ENCODE peak calls at places on chromosome 20, in seven cellular contexts. V is IMR-90, R is spleen, X is A549, S is tibial nerve, D is right lobe of liver, J is lower leg skin. B is an unnamed sample.

GRCh38 chr20:23147964-23148720 is 62.0 kb upstream of the CD93 start:
- DNase-seq in V (peak), R (no peak), S (no peak), D (peak), X (peak), J (peak), B (no peak)

GRCh38 chr20:64036346-64037198 is 590 bp downstream of the C20orf204 start:
- DNase-seq in X (no peak), J (no peak), V (peak), S (no peak), D (no peak), R (peak), B (no peak)

GRCh38 chr20:11144114-11144513 is 470.3 kb upstream of the JAG1 start:
- DNase-seq in V (peak), R (no peak), X (no peak), J (peak), S (no peak), D (no peak), B (no peak)

GRCh38 chr20:25865715-25866656 is 169.3 kb upstream of the ZNF337 start:
- DNase-seq in V (peak), X (peak), D (peak), R (peak), S (no peak), J (no peak), B (no peak)

GRCh38 chr20:31720486-31721407 is 1.9 kb downstream of the BCL2L1 start:
- DNase-seq in R (no peak), S (no peak), X (no peak), J (no peak), D (peak), V (no peak), B (no peak)

GRCh38 chr20:22411568-22412450 is 172.6 kb downstream of the FOXA2 start:
- DNase-seq in R (no peak), D (peak), J (no peak), S (no peak), X (peak), V (no peak), B (no peak)

GRCh38 chr20:37518606-37519507 is 2.2 kb upstream of the NNAT start:
- DNase-seq in X (no peak), V (no peak), R (no peak), D (peak), J (no peak), S (no peak), B (no peak)

GRCh38 chr20:50381771-50382593 is 128.2 kb upstream of the PTPN1 start:
- DNase-seq in D (no peak), R (no peak), S (no peak), V (no peak), X (no peak), J (no peak), B (no peak)

GRCh38 chr20:57158474-57158873 is 108.0 kb downstream of the BMP7 start:
- DNase-seq in J (no peak), V (no peak), D (no peak), S (no peak), X (no peak), R (peak), B (no peak)

GRCh38 chr20:37839432-37839827 is 63.5 kb upstream of the VSTM2L start:
- DNase-seq in J (no peak), V (no peak), D (no peak), R (no peak), X (no peak), S (no peak), B (no peak)

GRCh38 chr20:63454729-63455567 is 17.5 kb downstream of the KCNQ2 start:
- DNase-seq in R (no peak), D (no peak), J (no peak), X (no peak), V (no peak), S (no peak), B (no peak)

GRCh38 chr20:20184149-20184548 is 131.8 kb downstream of the CFAP61 start:
- DNase-seq in V (no peak), S (no peak), D (no peak), J (no peak), X (peak), R (no peak), B (no peak)

GRCh38 chr20:55173601-55174000 is 698.2 kb downstream of the DOK5 start:
- DNase-seq in J (no peak), D (peak), V (no peak), X (no peak), S (no peak), R (no peak), B (no peak)

GRCh38 chr20:5658897-5659296 is 91.3 kb upstream of the SHLD1 start:
- DNase-seq in R (peak), J (peak), V (peak), X (peak), D (no peak), S (peak), B (no peak)

GRCh38 chr20:62418709-62419487 is 8.4 kb downstream of the RBBP8NL start:
- DNase-seq in V (no peak), J (no peak), D (no peak), S (no peak), X (no peak), R (no peak), B (no peak)

GRCh38 chr20:22303523-22303922 is 280.8 kb downstream of the FOXA2 start:
- DNase-seq in R (no peak), V (no peak), D (no peak), X (peak), J (no peak), S (no peak), B (no peak)

GRCh38 chr20:54267510-54268003 is 59.7 kb downstream of the PFDN4 start:
- DNase-seq in J (no peak), D (no peak), V (peak), X (no peak), R (no peak), S (no peak), B (no peak)

GRCh38 chr20:15642676-15643075 is 930.6 kb downstream of the KIF16B start:
- DNase-seq in D (no peak), X (no peak), S (no peak), V (peak), R (no peak), J (no peak), B (no peak)

GRCh38 chr20:59598625-59599310 is 5.6 kb upstream of the PHACTR3 start:
- DNase-seq in X (peak), J (no peak), R (no peak), V (no peak), D (peak), S (no peak), B (no peak)

GRCh38 chr20:21702553-21703467 is 2.7 kb upstream of the PAX1 start:
- DNase-seq in R (peak), X (peak), S (no peak), D (peak), V (peak), J (no peak), B (no peak)

GRCh38 chr20:37559312-37560027 is 31.8 kb upstream of the BLCAP start:
- DNase-seq in J (no peak), X (no peak), D (no peak), V (no peak), R (no peak), S (no peak), B (no peak)

GRCh38 chr20:31602779-31603441 is 2.2 kb upstream of the ID1 start:
- DNase-seq in S (no peak), J (no peak), R (no peak), D (no peak), V (peak), X (peak), B (no peak)

GRCh38 chr20:61397146-61397545 is 145.1 kb downstream of the CDH4 start:
- DNase-seq in D (no peak), V (no peak), J (no peak), X (no peak), S (no peak), R (peak), B (no peak)

GRCh38 chr20:32674362-32674789 is 635 bp upstream of the C20orf203 start:
- DNase-seq in S (no peak), J (no peak), V (peak), D (no peak), X (peak), R (no peak), B (no peak)

GRCh38 chr20:62824476-62825287 is 7.8 kb downstream of the COL9A3 start:
- DNase-seq in D (no peak), X (no peak), V (no peak), J (no peak), S (no peak), R (no peak), B (no peak)

GRCh38 chr20:1946762-1947534 is 46.9 kb downstream of the PDYN start:
- DNase-seq in J (no peak), X (no peak), R (peak), V (peak), D (peak), S (no peak), B (no peak)

GRCh38 chr20:51507357-51508036 is 35.0 kb downstream of the NFATC2 start:
- DNase-seq in R (no peak), S (no peak), D (no peak), V (no peak), J (no peak), X (no peak), B (no peak)

GRCh38 chr20:48783533-48784272 is 44.1 kb downstream of the PREX1 start:
- DNase-seq in R (no peak), S (no peak), V (peak), D (no peak), J (no peak), X (no peak), B (no peak)

GRCh38 chr20:37823276-37823980 is 79.5 kb upstream of the VSTM2L start:
- DNase-seq in S (no peak), V (peak), J (no peak), D (no peak), R (no peak), X (no peak), B (no peak)

GRCh38 chr20:6708010-6708409 is 59.5 kb upstream of the BMP2 start:
- DNase-seq in J (no peak), S (peak), R (no peak), V (peak), D (peak), X (no peak), B (no peak)

GRCh38 chr20:56752274-56752673 is 123.2 kb downstream of the TFAP2C start:
- DNase-seq in V (no peak), J (no peak), D (no peak), S (no peak), X (peak), R (no peak), B (no peak)

GRCh38 chr20:41617059-41617921 is 887 bp downstream of the CHD6 start:
- DNase-seq in X (peak), V (peak), R (peak), D (peak), S (no peak), J (no peak), B (no peak)

GRCh38 chr20:48604426-48604825 is 223.4 kb downstream of the PREX1 start:
- DNase-seq in J (no peak), S (no peak), R (peak), D (peak), X (no peak), V (no peak), B (no peak)

GRCh38 chr20:5220334-5221077 is 93.7 kb downstream of the CDS2 start:
- DNase-seq in V (no peak), S (no peak), R (no peak), D (no peak), J (no peak), X (no peak), B (no peak)

GRCh38 chr20:25309395-25310267 is 61.7 kb downstream of the PYGB start:
- DNase-seq in J (no peak), X (peak), R (peak), D (peak), S (peak), V (peak), B (no peak)

GRCh38 chr20:3777726-3778629 is 3.3 kb downstream of the SPEF1 start:
- DNase-seq in D (peak), R (peak), V (no peak), S (no peak), X (peak), J (no peak), B (no peak)

GRCh38 chr20:5297280-5298004 is 19.3 kb downstream of the PROKR2 start:
- DNase-seq in X (no peak), J (no peak), D (no peak), V (no peak), R (no peak), S (no peak), B (no peak)

GRCh38 chr20:40579701-40580100 is 109.3 kb downstream of the MAFB start:
- DNase-seq in X (no peak), R (no peak), V (no peak), D (no peak), J (no peak), S (no peak), B (no peak)

GRCh38 chr20:50245561-50246366 is 55.1 kb downstream of the CEBPB start:
- DNase-seq in J (no peak), S (no peak), X (no peak), R (no peak), D (no peak), V (peak), B (no peak)

DNA sequence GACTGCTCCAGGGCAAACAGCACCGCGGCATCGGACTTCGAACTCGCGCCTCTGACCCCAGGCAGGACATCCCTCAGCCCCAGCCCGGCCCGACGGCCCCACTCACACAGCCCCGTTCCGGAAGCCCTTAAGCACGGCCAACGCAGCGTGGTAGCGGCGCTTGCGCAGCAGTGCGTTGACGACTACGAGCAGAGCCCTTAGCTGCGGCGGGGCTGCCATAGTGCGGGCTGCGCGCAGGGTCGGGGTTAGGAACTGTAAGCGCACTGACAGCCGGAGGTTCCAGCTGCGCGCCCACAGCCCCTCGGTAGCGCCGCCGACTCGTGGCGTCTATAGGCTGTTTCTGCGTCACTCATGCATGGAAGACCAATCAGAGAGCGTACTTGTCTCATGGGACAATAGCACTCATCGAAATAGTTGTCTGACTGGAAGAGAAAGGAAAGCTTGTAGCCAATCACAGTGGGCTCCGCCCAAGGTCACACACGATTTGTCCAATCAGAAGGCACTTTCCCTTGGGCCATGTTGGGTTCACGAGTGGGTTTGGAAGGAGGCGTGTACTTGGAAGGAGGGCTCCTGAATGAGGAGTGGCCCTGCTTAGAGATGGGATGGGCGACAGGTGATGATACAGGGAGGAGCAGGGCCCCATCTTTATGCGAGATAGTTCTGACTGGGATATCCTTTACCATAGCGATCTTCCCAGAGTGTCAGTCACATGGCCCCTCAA is at the start of gene PXMP4:
- DNase-seq in X (peak), V (peak), D (peak), S (peak), R (peak), J (peak), B (peak)
- TF ChIP-seq POLR2A in X (peak), V (no peak), D (peak), S (no peak), R (no peak), J (no peak), B (no peak)

GRCh38 chr20:52983726-52984450 is 11.7 kb downstream of the TSHZ2 start:
- DNase-seq in J (no peak), D (no peak), S (no peak), R (no peak), X (no peak), V (no peak), B (no peak)

GRCh38 chr20:52975024-52975732 is 3.0 kb downstream of the TSHZ2 start:
- DNase-seq in X (no peak), R (no peak), V (no peak), J (no peak), D (no peak), S (no peak), B (no peak)

GRCh38 chr20:52981051-52981450 is 8.9 kb downstream of the TSHZ2 start:
- DNase-seq in S (no peak), J (no peak), D (no peak), R (no peak), X (no peak), V (no peak), B (no peak)

GRCh38 chr20:52974155-52974554 is 2.0 kb downstream of the TSHZ2 start:
- DNase-seq in J (no peak), D (no peak), V (no peak), S (no peak), X (no peak), R (no peak), B (no peak)

DNA sequence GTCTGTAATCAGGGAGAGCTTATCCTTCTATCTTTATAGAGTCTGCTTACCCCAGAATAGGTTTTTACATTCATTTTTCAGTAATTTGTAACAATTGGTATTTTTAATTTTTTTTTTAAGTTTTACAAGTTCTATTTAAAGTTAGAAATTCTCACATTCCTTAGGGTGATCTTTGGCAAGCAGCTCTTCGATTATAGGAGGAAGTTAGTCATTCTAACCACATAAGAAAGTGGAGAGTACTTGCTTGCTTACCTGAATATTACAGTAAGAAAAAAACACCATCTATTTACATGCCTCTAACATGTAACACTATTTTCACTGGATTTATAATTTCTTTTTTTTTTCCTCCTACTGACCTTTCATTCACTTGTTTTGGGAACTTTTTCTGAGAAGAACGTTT is 6.7 kb downstream of the TSHZ2 start:
- DNase-seq in X (no peak), D (no peak), V (no peak), R (no peak), J (no peak), S (no peak), B (no peak)
- TF ChIP-seq POLR2A in X (no peak), D (no peak), V (no peak), R (no peak), J (no peak), S (no peak), B (no peak)

GRCh38 chr20:36506253-36506652 is 35.1 kb upstream of the MYL9 start:
- DNase-seq in D (no peak), R (no peak), X (peak), V (no peak), J (no peak), S (no peak), B (no peak)

GRCh38 chr20:36504295-36504694 is 37.0 kb upstream of the MYL9 start:
- DNase-seq in D (no peak), R (no peak), X (no peak), V (no peak), J (no peak), S (no peak), B (no peak)

DNA sequence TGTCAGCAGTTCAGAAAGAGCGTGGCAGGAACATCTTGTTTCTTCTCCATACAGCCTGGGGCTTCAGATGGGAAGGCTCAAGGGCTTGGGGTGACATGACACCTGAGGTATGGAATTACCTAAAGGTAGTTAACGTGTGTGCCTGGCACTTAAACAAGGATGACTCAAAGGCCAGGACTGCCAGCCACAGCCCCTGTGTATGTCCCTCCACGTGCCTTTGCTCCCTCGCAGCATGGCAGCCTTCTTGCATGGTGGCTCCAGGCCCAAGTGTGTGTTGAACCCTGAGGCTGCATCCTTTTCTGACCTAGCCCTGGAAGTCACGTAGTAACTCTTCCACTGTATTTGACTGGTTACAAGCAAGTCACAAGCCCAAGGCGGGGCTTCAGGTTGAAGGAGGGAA is 33.6 kb upstream of the MYL9 start:
- DNase-seq in X (no peak), S (no peak), J (no peak), V (no peak), D (no peak), R (no peak), B (no peak)
- TF ChIP-seq POLR2A in X (no peak), S (no peak), J (no peak), V (no peak), D (no peak), R (no peak), B (no peak)

GRCh38 chr20:38907918-38908677 is 18.1 kb upstream of the FAM83D start:
- DNase-seq in X (no peak), S (no peak), D (no peak), J (no peak), V (no peak), R (peak), B (no peak)
- TF ChIP-seq POLR2A in X (no peak), S (no peak), D (no peak), J (no peak), V (no peak), R (no peak), B (no peak)

GRCh38 chr20:46610145-46610544 is 41.1 kb downstream of the SLC13A3 start:
- DNase-seq in R (no peak), D (no peak), X (no peak), V (no peak), S (no peak), J (no peak), B (no peak)
- TF ChIP-seq POLR2A in R (no peak), D (no peak), X (no peak), V (no peak), S (no peak), J (no peak), B (no peak)

GRCh38 chr20:8476023-8476422 is 344.0 kb downstream of the PLCB1 start:
- DNase-seq in X (no peak), S (no peak), R (no peak), D (no peak), V (peak), J (no peak), B (no peak)

GRCh38 chr20:8480597-8480996 is 348.5 kb downstream of the PLCB1 start:
- DNase-seq in X (no peak), J (no peak), R (no peak), V (no peak), D (no peak), S (no peak), B (no peak)

GRCh38 chr20:8481636-8482035 is 349.6 kb downstream of the PLCB1 start:
- DNase-seq in X (no peak), V (peak), R (no peak), D (no peak), J (no peak), S (no peak), B (no peak)
- TF ChIP-seq POLR2A in X (no peak), V (no peak), R (no peak), D (no peak), J (no peak), S (no peak), B (no peak)